ENCODE peak calls at places on chromosomes 4 and X, in ten cellular contexts. One of them, this sample, is unnamed.

GRCh38 chr4:102734591-102735385 is 26.0 kb downstream of the MANBA start:
- DNase-seq in CD4-positive, alpha-beta T cell: no peak
- DNase-seq in mesothelial cell of epicardium: no peak
- DNase-seq in fibroblast of lung: peak; percentile 44
- DNase-seq in tibial artery: no peak
- DNase-seq in AG04450: no peak
- DNase-seq in IMR-90: peak; percentile 84
- DNase-seq in endodermal cell: no peak
- DNase-seq in hepatocyte: peak; percentile 39
- DNase-seq in left lung: no peak
- DNase-seq in this sample: peak; percentile 85

GRCh38 chr4:73904491-73904890 is 35.3 kb downstream of the CXCL1 start:
- DNase-seq in fibroblast of lung: peak; percentile 74
- DNase-seq in mesothelial cell of epicardium: no peak
- DNase-seq in tibial artery: no peak
- DNase-seq in left lung: no peak
- DNase-seq in endodermal cell: no peak
- DNase-seq in IMR-90: no peak
- DNase-seq in CD4-positive, alpha-beta T cell: no peak
- DNase-seq in AG04450: no peak
- DNase-seq in hepatocyte: no peak
- DNase-seq in this sample: no peak

GRCh38 chr4:138034871-138035270 is 207.3 kb downstream of the SLC7A11 start:
- DNase-seq in tibial artery: no peak
- DNase-seq in hepatocyte: no peak
- DNase-seq in endodermal cell: no peak
- DNase-seq in left lung: no peak
- DNase-seq in AG04450: no peak
- DNase-seq in CD4-positive, alpha-beta T cell: no peak
- DNase-seq in mesothelial cell of epicardium: no peak
- DNase-seq in IMR-90: peak; percentile 87
- DNase-seq in fibroblast of lung: peak; percentile 61
- DNase-seq in this sample: no peak

GRCh38 chrX:65601530-65602281 is 65.7 kb upstream of the MSN start:
- DNase-seq in hepatocyte: peak; percentile 34
- DNase-seq in endodermal cell: no peak
- DNase-seq in tibial artery: peak; percentile 93
- DNase-seq in AG04450: peak; percentile 20
- DNase-seq in mesothelial cell of epicardium: no peak
- DNase-seq in CD4-positive, alpha-beta T cell: peak; percentile 24
- DNase-seq in left lung: peak; percentile 75
- DNase-seq in fibroblast of lung: peak; percentile 85
- DNase-seq in IMR-90: peak; percentile 88
- DNase-seq in this sample: peak; percentile 51

GRCh38 chr4:20666471-20666870 is 33.8 kb upstream of the PACRGL start:
- DNase-seq in CD4-positive, alpha-beta T cell: no peak
- DNase-seq in IMR-90: no peak
- DNase-seq in left lung: no peak
- DNase-seq in endodermal cell: no peak
- DNase-seq in AG04450: no peak
- DNase-seq in hepatocyte: no peak
- DNase-seq in mesothelial cell of epicardium: no peak
- DNase-seq in fibroblast of lung: no peak
- DNase-seq in tibial artery: no peak
- DNase-seq in this sample: no peak

GRCh38 chrX:95885074-95885473 is 799.6 kb upstream of the DIAPH2 start:
- DNase-seq in IMR-90: no peak
- DNase-seq in endodermal cell: no peak
- DNase-seq in fibroblast of lung: peak; percentile 23
- DNase-seq in CD4-positive, alpha-beta T cell: no peak
- DNase-seq in tibial artery: no peak
- DNase-seq in mesothelial cell of epicardium: no peak
- DNase-seq in AG04450: no peak
- DNase-seq in left lung: no peak
- DNase-seq in hepatocyte: peak; percentile 42
- DNase-seq in this sample: no peak

GRCh38 chr4:128565565-128566186 is 243.8 kb upstream of the JADE1 start:
- DNase-seq in AG04450: no peak
- DNase-seq in fibroblast of lung: no peak
- DNase-seq in left lung: no peak
- DNase-seq in hepatocyte: peak; percentile 67
- DNase-seq in CD4-positive, alpha-beta T cell: no peak
- DNase-seq in IMR-90: no peak
- DNase-seq in tibial artery: no peak
- DNase-seq in endodermal cell: peak; percentile 91
- DNase-seq in mesothelial cell of epicardium: no peak
- DNase-seq in this sample: no peak

GRCh38 chrX:40175416-40176255 is 77.9 kb upstream of the BCOR start:
- DNase-seq in mesothelial cell of epicardium: no peak
- DNase-seq in fibroblast of lung: peak; percentile 57
- DNase-seq in hepatocyte: peak; percentile 84
- DNase-seq in AG04450: no peak
- DNase-seq in IMR-90: no peak
- DNase-seq in endodermal cell: peak; percentile 90
- DNase-seq in CD4-positive, alpha-beta T cell: peak; percentile 76
- DNase-seq in left lung: peak; percentile 92
- DNase-seq in tibial artery: peak; percentile 87
- DNase-seq in this sample: peak; percentile 69

GRCh38 chr4:95212692-95213091 is 336.1 kb downstream of the UNC5C start:
- DNase-seq in left lung: no peak
- DNase-seq in fibroblast of lung: no peak
- DNase-seq in hepatocyte: no peak
- DNase-seq in tibial artery: no peak
- DNase-seq in endodermal cell: no peak
- DNase-seq in IMR-90: no peak
- DNase-seq in AG04450: no peak
- DNase-seq in CD4-positive, alpha-beta T cell: no peak
- DNase-seq in mesothelial cell of epicardium: no peak
- DNase-seq in this sample: no peak

GRCh38 chrX:146224442-146224841 is 406.8 kb downstream of the SLITRK2 start:
- DNase-seq in AG04450: no peak
- DNase-seq in mesothelial cell of epicardium: no peak
- DNase-seq in tibial artery: no peak
- DNase-seq in endodermal cell: peak; percentile 32
- DNase-seq in IMR-90: no peak
- DNase-seq in hepatocyte: peak; percentile 5
- DNase-seq in left lung: no peak
- DNase-seq in CD4-positive, alpha-beta T cell: no peak
- DNase-seq in fibroblast of lung: no peak
- DNase-seq in this sample: no peak

GRCh38 chrX:16148896-16149295 is 18.4 kb upstream of the MAGEB17 start:
- DNase-seq in CD4-positive, alpha-beta T cell: no peak
- DNase-seq in mesothelial cell of epicardium: no peak
- DNase-seq in fibroblast of lung: peak; percentile 25
- DNase-seq in hepatocyte: no peak
- DNase-seq in left lung: no peak
- DNase-seq in AG04450: no peak
- DNase-seq in tibial artery: no peak
- DNase-seq in endodermal cell: peak; percentile 69
- DNase-seq in IMR-90: no peak
- DNase-seq in this sample: no peak

GRCh38 chr4:11428701-11429571 is at the start of gene HS3ST1:
- DNase-seq in CD4-positive, alpha-beta T cell: no peak
- DNase-seq in fibroblast of lung: peak; percentile 63
- DNase-seq in AG04450: no peak
- DNase-seq in hepatocyte: peak; percentile 94
- DNase-seq in tibial artery: peak; percentile 84
- DNase-seq in mesothelial cell of epicardium: peak; percentile 54
- DNase-seq in IMR-90: peak; percentile 8
- DNase-seq in left lung: peak; percentile 93
- DNase-seq in endodermal cell: peak; percentile 94
- DNase-seq in this sample: peak; percentile 59

GRCh38 chrX:154799554-154800348 is 5.5 kb downstream of the MPP1 start:
- DNase-seq in IMR-90: peak; percentile 35
- DNase-seq in CD4-positive, alpha-beta T cell: no peak
- DNase-seq in AG04450: no peak
- DNase-seq in left lung: no peak
- DNase-seq in endodermal cell: peak; percentile 67
- DNase-seq in hepatocyte: peak; percentile 48
- DNase-seq in fibroblast of lung: peak; percentile 28
- DNase-seq in mesothelial cell of epicardium: no peak
- DNase-seq in tibial artery: no peak
- DNase-seq in this sample: no peak

GRCh38 chrX:13533726-13534125 is 35.7 kb upstream of the EGFL6 start:
- DNase-seq in IMR-90: peak; percentile 24
- DNase-seq in CD4-positive, alpha-beta T cell: no peak
- DNase-seq in mesothelial cell of epicardium: no peak
- DNase-seq in fibroblast of lung: peak; percentile 26
- DNase-seq in endodermal cell: no peak
- DNase-seq in hepatocyte: no peak
- DNase-seq in AG04450: no peak
- DNase-seq in left lung: no peak
- DNase-seq in tibial artery: no peak
- DNase-seq in this sample: no peak

GRCh38 chr4:115969756-115970155 is 856.3 kb upstream of the NDST4 start:
- DNase-seq in left lung: no peak
- DNase-seq in endodermal cell: peak; percentile 66
- DNase-seq in AG04450: no peak
- DNase-seq in CD4-positive, alpha-beta T cell: no peak
- DNase-seq in hepatocyte: no peak
- DNase-seq in fibroblast of lung: no peak
- DNase-seq in mesothelial cell of epicardium: no peak
- DNase-seq in tibial artery: no peak
- DNase-seq in IMR-90: no peak
- DNase-seq in this sample: no peak

GRCh38 chr4:26431461-26432165 is 58.7 kb downstream of the CCKAR start:
- DNase-seq in mesothelial cell of epicardium: no peak
- DNase-seq in hepatocyte: no peak
- DNase-seq in AG04450: no peak
- DNase-seq in CD4-positive, alpha-beta T cell: no peak
- DNase-seq in IMR-90: peak; percentile 55
- DNase-seq in left lung: no peak
- DNase-seq in endodermal cell: no peak
- DNase-seq in tibial artery: no peak
- DNase-seq in fibroblast of lung: no peak
- DNase-seq in this sample: no peak

GRCh38 chr4:51885371-51885770 is 42.4 kb downstream of the DCUN1D4 start:
- DNase-seq in CD4-positive, alpha-beta T cell: no peak
- DNase-seq in mesothelial cell of epicardium: no peak
- DNase-seq in AG04450: no peak
- DNase-seq in tibial artery: no peak
- DNase-seq in left lung: no peak
- DNase-seq in endodermal cell: peak; percentile 73
- DNase-seq in fibroblast of lung: peak; percentile 32
- DNase-seq in hepatocyte: peak; percentile 46
- DNase-seq in IMR-90: peak; percentile 28
- DNase-seq in this sample: no peak
- TF ChIP-seq CTCF in CD4-positive, alpha-beta T cell: no peak
- TF ChIP-seq CTCF in mesothelial cell of epicardium: peak; percentile 31
- TF ChIP-seq CTCF in AG04450: peak; percentile 49
- TF ChIP-seq CTCF in tibial artery: peak; percentile 41
- TF ChIP-seq CTCF in left lung: no peak
- TF ChIP-seq CTCF in endodermal cell: peak; percentile 76
- TF ChIP-seq CTCF in fibroblast of lung: peak; percentile 50
- TF ChIP-seq CTCF in hepatocyte: peak; percentile 37
- TF ChIP-seq CTCF in IMR-90: peak; percentile 31
- TF ChIP-seq CTCF in this sample: peak; percentile 58

DNA sequence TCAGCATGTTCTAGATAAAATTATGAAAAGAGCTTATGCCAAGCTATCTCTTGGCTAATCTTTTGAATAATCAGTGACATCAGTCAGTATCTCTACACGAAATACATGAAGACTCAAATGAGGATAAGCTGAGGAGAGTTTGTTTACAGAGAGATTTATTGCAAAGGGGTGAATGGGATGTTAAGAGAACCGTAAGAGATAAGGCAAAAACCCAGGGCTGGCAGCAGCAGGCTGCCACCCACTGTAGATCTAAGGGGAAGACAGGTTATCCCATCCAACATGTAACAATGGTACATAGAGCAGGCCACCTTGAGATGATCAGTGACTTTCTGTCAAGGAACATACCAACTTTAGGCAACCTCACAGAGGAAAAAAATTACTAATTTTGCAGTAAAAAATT is 432.1 kb upstream of the NR3C2 start:
- DNase-seq in tibial artery: no peak
- DNase-seq in AG04450: no peak
- DNase-seq in IMR-90: no peak
- DNase-seq in endodermal cell: peak; percentile 53
- DNase-seq in CD4-positive, alpha-beta T cell: no peak
- DNase-seq in left lung: no peak
- DNase-seq in mesothelial cell of epicardium: no peak
- DNase-seq in hepatocyte: peak; percentile 28
- DNase-seq in fibroblast of lung: no peak
- DNase-seq in this sample: no peak
- TF ChIP-seq CTCF in tibial artery: no peak
- TF ChIP-seq CTCF in AG04450: no peak
- TF ChIP-seq CTCF in IMR-90: no peak
- TF ChIP-seq CTCF in endodermal cell: peak; percentile 58
- TF ChIP-seq CTCF in CD4-positive, alpha-beta T cell: no peak
- TF ChIP-seq CTCF in left lung: no peak
- TF ChIP-seq CTCF in mesothelial cell of epicardium: no peak
- TF ChIP-seq CTCF in hepatocyte: peak; percentile 22
- TF ChIP-seq CTCF in fibroblast of lung: no peak
- TF ChIP-seq CTCF in this sample: no peak

DNA sequence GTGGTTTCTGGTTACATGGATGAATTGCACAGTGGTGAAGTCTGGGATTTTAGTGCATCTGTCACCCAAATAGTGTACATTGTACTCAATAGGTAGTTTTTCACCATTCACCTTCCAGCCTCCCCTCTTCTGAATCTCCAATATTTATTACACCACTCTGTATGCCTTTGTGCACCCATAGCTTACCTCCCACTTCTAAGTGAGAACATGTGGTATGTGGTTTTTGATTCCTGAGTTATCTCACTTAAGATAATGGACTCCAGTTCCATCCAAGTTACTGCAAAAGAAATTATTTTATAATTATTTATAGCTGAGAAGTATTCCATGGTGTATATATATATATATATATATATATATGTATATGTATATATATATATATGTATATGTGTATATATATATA is 155.8 kb downstream of the HHIP start:
- DNase-seq in IMR-90: no peak
- DNase-seq in endodermal cell: no peak
- DNase-seq in CD4-positive, alpha-beta T cell: no peak
- DNase-seq in fibroblast of lung: peak; percentile 59
- DNase-seq in AG04450: no peak
- DNase-seq in left lung: no peak
- DNase-seq in tibial artery: no peak
- DNase-seq in hepatocyte: no peak
- DNase-seq in mesothelial cell of epicardium: no peak
- DNase-seq in this sample: no peak
- TF ChIP-seq CTCF in IMR-90: no peak
- TF ChIP-seq CTCF in endodermal cell: no peak
- TF ChIP-seq CTCF in CD4-positive, alpha-beta T cell: no peak
- TF ChIP-seq CTCF in fibroblast of lung: no peak
- TF ChIP-seq CTCF in AG04450: no peak
- TF ChIP-seq CTCF in left lung: no peak
- TF ChIP-seq CTCF in tibial artery: no peak
- TF ChIP-seq CTCF in hepatocyte: no peak
- TF ChIP-seq CTCF in mesothelial cell of epicardium: no peak
- TF ChIP-seq CTCF in this sample: no peak

DNA sequence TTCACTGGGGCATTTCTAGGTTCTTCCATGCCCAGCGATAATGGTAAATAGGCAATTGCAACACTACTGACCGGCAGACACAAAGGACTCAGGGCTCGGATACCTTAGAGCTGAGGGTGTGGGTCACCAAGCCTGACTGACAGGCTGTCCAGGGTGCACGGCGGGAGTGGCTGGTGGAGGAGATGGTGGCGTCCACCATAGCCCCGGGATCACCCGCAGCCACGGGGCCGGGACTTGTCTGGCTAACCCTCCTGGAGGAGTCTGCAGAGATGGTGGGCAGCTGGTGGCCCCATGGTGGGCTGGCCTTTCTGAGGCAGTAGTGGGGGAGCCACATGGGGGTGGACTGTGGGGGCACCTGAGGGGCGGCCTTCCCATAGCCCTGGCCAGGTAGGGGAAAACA is 11.7 kb upstream of the ABLIM2 start:
- DNase-seq in AG04450: no peak
- DNase-seq in mesothelial cell of epicardium: no peak
- DNase-seq in endodermal cell: no peak
- DNase-seq in IMR-90: no peak
- DNase-seq in fibroblast of lung: no peak
- DNase-seq in hepatocyte: no peak
- DNase-seq in CD4-positive, alpha-beta T cell: no peak
- DNase-seq in left lung: no peak
- DNase-seq in tibial artery: no peak
- DNase-seq in this sample: no peak
- TF ChIP-seq CTCF in AG04450: no peak
- TF ChIP-seq CTCF in mesothelial cell of epicardium: no peak
- TF ChIP-seq CTCF in endodermal cell: no peak
- TF ChIP-seq CTCF in IMR-90: no peak
- TF ChIP-seq CTCF in fibroblast of lung: no peak
- TF ChIP-seq CTCF in hepatocyte: no peak
- TF ChIP-seq CTCF in CD4-positive, alpha-beta T cell: no peak
- TF ChIP-seq CTCF in left lung: no peak
- TF ChIP-seq CTCF in tibial artery: no peak
- TF ChIP-seq CTCF in this sample: no peak